ENCODE peak calls at places on chromosomes 11 and 22, in four cellular contexts. One of them, this sample, is unnamed.

GRCh38 chr11:134349109-134349801 is 17.5 kb downstream of the GLB1L2 start:
- DNase-seq in CD8-positive, alpha-beta memory T cell: peak; percentile 50
- DNase-seq in OCI-LY7: no peak
- DNase-seq in IMR-90: no peak
- DNase-seq in this sample: peak; percentile 45

GRCh38 chr11:15629690-15630321 is 515.1 kb downstream of the INSC start:
- DNase-seq in CD8-positive, alpha-beta memory T cell: no peak
- DNase-seq in OCI-LY7: peak; percentile 11
- DNase-seq in IMR-90: no peak
- DNase-seq in this sample: peak; percentile 8

GRCh38 chr11:15944460-15944859 is 411.9 kb downstream of the SOX6 start:
- DNase-seq in CD8-positive, alpha-beta memory T cell: no peak
- DNase-seq in OCI-LY7: no peak
- DNase-seq in IMR-90: peak; percentile 12
- DNase-seq in this sample: no peak

GRCh38 chr22:30033137-30033536 is 47.1 kb upstream of the HORMAD2 start:
- DNase-seq in CD8-positive, alpha-beta memory T cell: no peak
- DNase-seq in OCI-LY7: no peak
- DNase-seq in IMR-90: no peak
- DNase-seq in this sample: no peak

GRCh38 chr11:17013548-17014320 is 480 bp downstream of the PLEKHA7 start:
- DNase-seq in CD8-positive, alpha-beta memory T cell: peak; percentile 52
- DNase-seq in OCI-LY7: no peak
- DNase-seq in IMR-90: no peak
- DNase-seq in this sample: no peak

GRCh38 chr11:60835472-60835871 is 6.4 kb upstream of the CCDC86 start:
- DNase-seq in CD8-positive, alpha-beta memory T cell: no peak
- DNase-seq in OCI-LY7: no peak
- DNase-seq in IMR-90: peak; percentile 47
- DNase-seq in this sample: no peak

GRCh38 chr11:19552684-19553083 is 160.0 kb upstream of the NAV2 start:
- DNase-seq in CD8-positive, alpha-beta memory T cell: no peak
- DNase-seq in OCI-LY7: no peak
- DNase-seq in IMR-90: no peak
- DNase-seq in this sample: no peak

GRCh38 chr11:104163100-104164027 is 583 bp downstream of the PDGFD start:
- DNase-seq in CD8-positive, alpha-beta memory T cell: no peak
- DNase-seq in OCI-LY7: peak; percentile 61
- DNase-seq in IMR-90: peak; percentile 20
- DNase-seq in this sample: no peak

GRCh38 chr22:45671783-45672563 is at the start of gene ATXN10:
- DNase-seq in CD8-positive, alpha-beta memory T cell: peak; percentile 72
- DNase-seq in OCI-LY7: peak; percentile 82
- DNase-seq in IMR-90: peak; percentile 65
- DNase-seq in this sample: peak; percentile 69

DNA sequence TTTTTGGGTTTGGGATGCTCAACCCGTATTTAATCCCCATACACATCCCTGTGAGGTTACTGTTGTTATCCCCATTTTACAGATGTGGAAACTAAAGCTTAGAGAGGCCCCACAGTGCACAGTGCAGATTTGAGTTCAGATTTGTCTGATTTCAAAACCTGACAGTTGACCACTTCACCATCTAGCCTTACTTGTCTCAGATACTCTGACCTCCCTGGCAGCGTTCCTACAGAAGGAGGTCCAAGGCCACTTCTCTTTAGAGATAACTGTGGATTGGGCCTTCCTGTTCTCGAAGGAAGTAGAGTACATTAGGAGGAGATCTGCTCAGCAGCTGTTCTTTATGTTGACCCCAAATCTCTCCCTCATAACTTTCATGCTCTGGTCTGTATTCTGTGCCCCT is 46.7 kb upstream of the CTTN start:
- DNase-seq in CD8-positive, alpha-beta memory T cell: no peak
- DNase-seq in OCI-LY7: no peak
- DNase-seq in IMR-90: no peak
- DNase-seq in this sample: no peak
- H3K4me3 ChIP-seq in CD8-positive, alpha-beta memory T cell: no peak overlapping the region
- H3K4me3 ChIP-seq in OCI-LY7: no peak overlapping the region
- H3K4me3 ChIP-seq in IMR-90: no peak overlapping the region
- H3K4me3 ChIP-seq in this sample: no peak overlapping the region

DNA sequence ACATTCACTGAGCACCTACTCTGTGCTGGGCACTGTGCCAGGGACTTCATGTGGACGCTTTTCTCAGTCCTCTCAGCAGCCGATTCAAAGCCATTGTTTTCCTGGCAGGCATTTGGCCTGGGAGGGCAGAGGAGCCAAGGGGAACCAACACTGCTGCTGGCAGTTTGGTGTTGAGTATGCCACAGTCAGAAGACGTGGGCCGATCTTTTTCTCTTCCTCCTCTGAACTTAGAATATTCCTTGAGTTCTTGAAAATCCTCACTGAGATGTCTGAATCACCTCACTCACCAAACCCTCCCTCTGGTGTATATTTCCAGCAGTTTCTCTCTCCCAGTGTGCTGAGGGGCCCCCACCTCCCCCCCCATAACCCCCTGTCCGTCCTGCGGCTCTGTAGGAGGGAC is 114.5 kb upstream of the CRYBB3 start:
- DNase-seq in CD8-positive, alpha-beta memory T cell: no peak
- DNase-seq in OCI-LY7: no peak
- DNase-seq in IMR-90: no peak
- DNase-seq in this sample: no peak
- H3K4me3 ChIP-seq in CD8-positive, alpha-beta memory T cell: no peak overlapping the region
- H3K4me3 ChIP-seq in OCI-LY7: no peak overlapping the region
- H3K4me3 ChIP-seq in IMR-90: no peak overlapping the region
- H3K4me3 ChIP-seq in this sample: no peak overlapping the region

GRCh38 chr22:39994566-39995345 is at the start of gene FAM83F:
- DNase-seq in CD8-positive, alpha-beta memory T cell: no peak
- DNase-seq in OCI-LY7: no peak
- DNase-seq in IMR-90: no peak
- DNase-seq in this sample: no peak
- H3K4me3 ChIP-seq in CD8-positive, alpha-beta memory T cell: no peak within 1 kb of the TSS
- H3K4me3 ChIP-seq in OCI-LY7: no peak within 1 kb of the TSS
- H3K4me3 ChIP-seq in IMR-90: no peak within 1 kb of the TSS
- H3K4me3 ChIP-seq in this sample: no peak within 1 kb of the TSS

GRCh38 chr22:36376265-36376664 is 11.5 kb downstream of the MYH9 start:
- DNase-seq in CD8-positive, alpha-beta memory T cell: no peak
- DNase-seq in OCI-LY7: no peak
- DNase-seq in IMR-90: no peak
- DNase-seq in this sample: no peak
- H3K4me3 ChIP-seq in CD8-positive, alpha-beta memory T cell: no peak overlapping the region
- H3K4me3 ChIP-seq in OCI-LY7: no peak overlapping the region
- H3K4me3 ChIP-seq in IMR-90: no peak overlapping the region
- H3K4me3 ChIP-seq in this sample: no peak overlapping the region

GRCh38 chr11:35525501-35526175 is at the start of gene PAMR1:
- DNase-seq in CD8-positive, alpha-beta memory T cell: no peak
- DNase-seq in OCI-LY7: no peak
- DNase-seq in IMR-90: peak; percentile 90
- DNase-seq in this sample: no peak

GRCh38 chr11:35526370-35526792 is 965 bp upstream of the PAMR1 start:
- DNase-seq in CD8-positive, alpha-beta memory T cell: no peak
- DNase-seq in OCI-LY7: no peak
- DNase-seq in IMR-90: peak; percentile 65
- DNase-seq in this sample: no peak

GRCh38 chr11:35523351-35523768 is 2.1 kb downstream of the PAMR1 start:
- DNase-seq in CD8-positive, alpha-beta memory T cell: no peak
- DNase-seq in OCI-LY7: no peak
- DNase-seq in IMR-90: peak; percentile 62
- DNase-seq in this sample: no peak

GRCh38 chr11:35524780-35525179 is 636 bp downstream of the PAMR1 start:
- DNase-seq in CD8-positive, alpha-beta memory T cell: no peak
- DNase-seq in OCI-LY7: no peak
- DNase-seq in IMR-90: peak; percentile 68
- DNase-seq in this sample: no peak

GRCh38 chr11:35523861-35524260 is 1.6 kb downstream of the PAMR1 start:
- DNase-seq in CD8-positive, alpha-beta memory T cell: no peak
- DNase-seq in OCI-LY7: no peak
- DNase-seq in IMR-90: no peak
- DNase-seq in this sample: no peak
- H3K4me3 ChIP-seq in CD8-positive, alpha-beta memory T cell: no peak overlapping the region
- H3K4me3 ChIP-seq in OCI-LY7: no peak overlapping the region
- H3K4me3 ChIP-seq in IMR-90: peak overlapping the region; percentile 94
- H3K4me3 ChIP-seq in this sample: no peak overlapping the region

GRCh38 chr11:101127699-101128570 is 1.7 kb downstream of the PGR start:
- DNase-seq in CD8-positive, alpha-beta memory T cell: peak; percentile 23
- DNase-seq in OCI-LY7: no peak
- DNase-seq in IMR-90: no peak
- DNase-seq in this sample: no peak

GRCh38 chr11:101126551-101127347 is 2.9 kb downstream of the PGR start:
- DNase-seq in CD8-positive, alpha-beta memory T cell: no peak
- DNase-seq in OCI-LY7: no peak
- DNase-seq in IMR-90: no peak
- DNase-seq in this sample: no peak

GRCh38 chr11:101127348-101127698 is 2.3 kb downstream of the PGR start:
- DNase-seq in CD8-positive, alpha-beta memory T cell: no peak
- DNase-seq in OCI-LY7: no peak
- DNase-seq in IMR-90: no peak
- DNase-seq in this sample: no peak

GRCh38 chr11:101128571-101129202 is 926 bp downstream of the PGR start:
- DNase-seq in CD8-positive, alpha-beta memory T cell: peak; percentile 34
- DNase-seq in OCI-LY7: no peak
- DNase-seq in IMR-90: no peak
- DNase-seq in this sample: no peak

DNA sequence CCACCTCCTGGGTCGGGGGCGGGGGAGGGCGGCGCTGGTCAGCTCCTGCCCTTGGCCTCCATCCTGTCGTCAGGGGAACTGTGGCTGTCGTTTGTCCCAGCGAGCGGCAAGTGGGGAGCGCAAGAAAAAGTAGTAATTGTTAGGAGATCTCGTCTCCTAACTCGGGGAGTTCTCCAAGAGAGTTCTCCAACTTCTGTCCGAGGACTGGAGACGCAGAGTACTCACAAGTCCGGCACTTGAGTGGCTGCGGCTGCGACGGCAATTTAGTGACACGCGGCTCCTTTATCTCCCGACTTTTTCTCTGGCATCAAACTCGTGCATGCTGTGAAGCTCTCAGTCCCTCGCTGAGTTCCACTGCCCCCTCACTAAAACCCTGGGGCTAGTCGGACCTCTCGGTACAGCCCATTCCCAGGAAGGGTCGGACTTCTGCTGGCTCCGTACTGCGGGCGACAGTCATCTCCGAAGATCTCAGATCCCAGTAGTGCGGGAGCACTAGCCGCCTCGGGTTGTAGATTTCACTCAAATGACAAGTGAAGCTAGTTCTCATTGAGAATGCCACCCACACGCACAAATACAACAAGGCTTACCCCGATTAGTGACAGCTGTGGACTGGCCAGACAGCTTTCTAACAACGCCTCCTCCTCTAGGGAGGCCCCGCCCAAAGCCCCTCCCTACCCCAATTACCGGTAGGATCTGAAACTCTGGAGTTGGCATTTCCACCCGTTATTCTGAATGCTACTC is at the start of gene PGR:
- DNase-seq in CD8-positive, alpha-beta memory T cell: no peak
- DNase-seq in OCI-LY7: no peak
- DNase-seq in IMR-90: no peak
- DNase-seq in this sample: no peak
- H3K4me3 ChIP-seq in CD8-positive, alpha-beta memory T cell: no peak within 1 kb of the TSS
- H3K4me3 ChIP-seq in OCI-LY7: no peak within 1 kb of the TSS
- H3K4me3 ChIP-seq in IMR-90: no peak within 1 kb of the TSS
- H3K4me3 ChIP-seq in this sample: no peak within 1 kb of the TSS

GRCh38 chr22:43711681-43712080 is 100.4 kb downstream of the EFCAB6 start:
- DNase-seq in CD8-positive, alpha-beta memory T cell: no peak
- DNase-seq in OCI-LY7: no peak
- DNase-seq in IMR-90: no peak
- DNase-seq in this sample: no peak

GRCh38 chr22:43706151-43706550 is 106.0 kb downstream of the EFCAB6 start:
- DNase-seq in CD8-positive, alpha-beta memory T cell: no peak
- DNase-seq in OCI-LY7: no peak
- DNase-seq in IMR-90: no peak
- DNase-seq in this sample: no peak

GRCh38 chr22:43707650-43708049 is 104.5 kb downstream of the EFCAB6 start:
- DNase-seq in CD8-positive, alpha-beta memory T cell: no peak
- DNase-seq in OCI-LY7: no peak
- DNase-seq in IMR-90: no peak
- DNase-seq in this sample: no peak

GRCh38 chr22:43704051-43704450 is 108.1 kb downstream of the EFCAB6 start:
- DNase-seq in CD8-positive, alpha-beta memory T cell: no peak
- DNase-seq in OCI-LY7: no peak
- DNase-seq in IMR-90: no peak
- DNase-seq in this sample: no peak

GRCh38 chr22:43706558-43707328 is 105.4 kb downstream of the EFCAB6 start:
- DNase-seq in CD8-positive, alpha-beta memory T cell: no peak
- DNase-seq in OCI-LY7: no peak
- DNase-seq in IMR-90: no peak
- DNase-seq in this sample: no peak
- H3K4me3 ChIP-seq in CD8-positive, alpha-beta memory T cell: no peak overlapping the region
- H3K4me3 ChIP-seq in OCI-LY7: no peak overlapping the region
- H3K4me3 ChIP-seq in IMR-90: no peak overlapping the region
- H3K4me3 ChIP-seq in this sample: no peak overlapping the region

GRCh38 chr22:22378446-22379415 is 129.8 kb downstream of the ZNF280B start:
- DNase-seq in CD8-positive, alpha-beta memory T cell: no peak
- DNase-seq in OCI-LY7: no peak
- DNase-seq in IMR-90: no peak
- DNase-seq in this sample: no peak
- H3K4me3 ChIP-seq in CD8-positive, alpha-beta memory T cell: no peak overlapping the region
- H3K4me3 ChIP-seq in OCI-LY7: peak overlapping the region; percentile 49
- H3K4me3 ChIP-seq in IMR-90: no peak overlapping the region
- H3K4me3 ChIP-seq in this sample: no peak overlapping the region

This sample was measured in Jurkat, Clone E6-1.